ENCODE peak calls at places on chromosomes 2 and 18, in four cellular contexts. One of them, this sample, is unnamed.

GRCh38 chr2:54579682-54580349 is 123.7 kb downstream of the SPTBN1 start:
- DNase-seq in activated CD8-positive, alpha-beta memory T cell treated with anti-CD3 and anti-CD28 coated beads for 24 hours: no peak
- DNase-seq in NCI-H1436 treated with DMSO at 0.1 percent for 48 hours: no peak
- DNase-seq in GM23248: no peak
- DNase-seq in this sample: no peak

GRCh38 chr2:97355176-97355575 is 234.5 kb downstream of the ANKRD36B start:
- DNase-seq in activated CD8-positive, alpha-beta memory T cell treated with anti-CD3 and anti-CD28 coated beads for 24 hours: no peak
- DNase-seq in GM23248: no peak
- DNase-seq in NCI-H1436 treated with DMSO at 0.1 percent for 48 hours: no peak
- DNase-seq in this sample: no peak

GRCh38 chr2:237361194-237361986 is 52.6 kb downstream of the COL6A3 start:
- DNase-seq in NCI-H1436 treated with DMSO at 0.1 percent for 48 hours: no peak
- DNase-seq in activated CD8-positive, alpha-beta memory T cell treated with anti-CD3 and anti-CD28 coated beads for 24 hours: no peak
- DNase-seq in GM23248: peak
- DNase-seq in this sample: no peak

GRCh38 chr2:239599299-239599698 is 198.5 kb upstream of the HDAC4 start:
- DNase-seq in GM23248: no peak
- DNase-seq in activated CD8-positive, alpha-beta memory T cell treated with anti-CD3 and anti-CD28 coated beads for 24 hours: peak
- DNase-seq in NCI-H1436 treated with DMSO at 0.1 percent for 48 hours: no peak
- DNase-seq in this sample: no peak

GRCh38 chr2:181575650-181576025 is 81.3 kb downstream of the CERKL start:
- DNase-seq in GM23248: no peak
- DNase-seq in NCI-H1436 treated with DMSO at 0.1 percent for 48 hours: no peak
- DNase-seq in activated CD8-positive, alpha-beta memory T cell treated with anti-CD3 and anti-CD28 coated beads for 24 hours: no peak
- DNase-seq in this sample: no peak

GRCh38 chr2:67895171-67895941 is 167.4 kb downstream of the C1D start:
- DNase-seq in activated CD8-positive, alpha-beta memory T cell treated with anti-CD3 and anti-CD28 coated beads for 24 hours: no peak
- DNase-seq in GM23248: no peak
- DNase-seq in NCI-H1436 treated with DMSO at 0.1 percent for 48 hours: no peak
- DNase-seq in this sample: peak

GRCh38 chr2:69083126-69083733 is 70.3 kb downstream of the ANTXR1 start:
- DNase-seq in GM23248: peak
- DNase-seq in activated CD8-positive, alpha-beta memory T cell treated with anti-CD3 and anti-CD28 coated beads for 24 hours: no peak
- DNase-seq in NCI-H1436 treated with DMSO at 0.1 percent for 48 hours: no peak
- DNase-seq in this sample: no peak

GRCh38 chr2:58479557-58480120 is 238.5 kb upstream of the FANCL start:
- DNase-seq in activated CD8-positive, alpha-beta memory T cell treated with anti-CD3 and anti-CD28 coated beads for 24 hours: no peak
- DNase-seq in GM23248: no peak
- DNase-seq in NCI-H1436 treated with DMSO at 0.1 percent for 48 hours: peak
- DNase-seq in this sample: no peak

GRCh38 chr2:145007673-145008263 is 487.8 kb upstream of the ZEB2 start:
- DNase-seq in NCI-H1436 treated with DMSO at 0.1 percent for 48 hours: no peak
- DNase-seq in activated CD8-positive, alpha-beta memory T cell treated with anti-CD3 and anti-CD28 coated beads for 24 hours: no peak
- DNase-seq in GM23248: no peak
- DNase-seq in this sample: no peak

GRCh38 chr18:12638634-12639124 is 19.2 kb downstream of the SPIRE1 start:
- DNase-seq in activated CD8-positive, alpha-beta memory T cell treated with anti-CD3 and anti-CD28 coated beads for 24 hours: no peak
- DNase-seq in GM23248: no peak
- DNase-seq in NCI-H1436 treated with DMSO at 0.1 percent for 48 hours: no peak
- DNase-seq in this sample: no peak

GRCh38 chr18:79326413-79327198 is 69.1 kb upstream of the NFATC1 start:
- DNase-seq in GM23248: no peak
- DNase-seq in NCI-H1436 treated with DMSO at 0.1 percent for 48 hours: no peak
- DNase-seq in activated CD8-positive, alpha-beta memory T cell treated with anti-CD3 and anti-CD28 coated beads for 24 hours: no peak
- DNase-seq in this sample: no peak

GRCh38 chr18:8607776-8608682 is 1.2 kb upstream of the RAB12 start:
- DNase-seq in GM23248: peak
- DNase-seq in activated CD8-positive, alpha-beta memory T cell treated with anti-CD3 and anti-CD28 coated beads for 24 hours: no peak
- DNase-seq in NCI-H1436 treated with DMSO at 0.1 percent for 48 hours: no peak
- DNase-seq in this sample: no peak

GRCh38 chr2:17079262-17079661 is 413.6 kb upstream of the CYRIA start:
- DNase-seq in GM23248: no peak
- DNase-seq in activated CD8-positive, alpha-beta memory T cell treated with anti-CD3 and anti-CD28 coated beads for 24 hours: no peak
- DNase-seq in NCI-H1436 treated with DMSO at 0.1 percent for 48 hours: no peak
- DNase-seq in this sample: no peak

GRCh38 chr2:20501974-20502373 is 55.1 kb downstream of the RHOB start:
- DNase-seq in GM23248: peak
- DNase-seq in activated CD8-positive, alpha-beta memory T cell treated with anti-CD3 and anti-CD28 coated beads for 24 hours: no peak
- DNase-seq in NCI-H1436 treated with DMSO at 0.1 percent for 48 hours: no peak
- DNase-seq in this sample: no peak

GRCh38 chr2:112724611-112725525 is 4.0 kb downstream of the NT5DC4 start:
- DNase-seq in GM23248: peak
- DNase-seq in NCI-H1436 treated with DMSO at 0.1 percent for 48 hours: no peak
- DNase-seq in activated CD8-positive, alpha-beta memory T cell treated with anti-CD3 and anti-CD28 coated beads for 24 hours: no peak
- DNase-seq in this sample: no peak

GRCh38 chr2:11710210-11710609 is 36.2 kb upstream of the LPIN1 start:
- DNase-seq in activated CD8-positive, alpha-beta memory T cell treated with anti-CD3 and anti-CD28 coated beads for 24 hours: no peak
- DNase-seq in GM23248: peak
- DNase-seq in NCI-H1436 treated with DMSO at 0.1 percent for 48 hours: no peak
- DNase-seq in this sample: no peak